ENCODE peak calls at places on chromosome 13, in six cellular contexts. One of them, this sample, is unnamed.

GRCh38 chr13:27117158-27117557 is 54.5 kb downstream of the USP12 start:
- DNase-seq in naive thymus-derived CD8-positive, alpha-beta T cell: no peak
- DNase-seq in iris pigment epithelial cell: peak; percentile 74
- DNase-seq in hypothalamus: no peak
- DNase-seq in KG1: no peak
- DNase-seq in AG20443: no peak
- DNase-seq in this sample: no peak

GRCh38 chr13:38213307-38213706 is 136.3 kb upstream of the UFM1 start:
- DNase-seq in naive thymus-derived CD8-positive, alpha-beta T cell: no peak
- DNase-seq in iris pigment epithelial cell: peak; percentile 35
- DNase-seq in hypothalamus: no peak
- DNase-seq in KG1: no peak
- DNase-seq in AG20443: no peak
- DNase-seq in this sample: no peak

GRCh38 chr13:78131811-78132210 is 213.2 kb upstream of the EDNRB start:
- DNase-seq in naive thymus-derived CD8-positive, alpha-beta T cell: no peak
- DNase-seq in iris pigment epithelial cell: peak; percentile 9
- DNase-seq in hypothalamus: no peak
- DNase-seq in KG1: no peak
- DNase-seq in AG20443: no peak
- DNase-seq in this sample: no peak

GRCh38 chr13:42973581-42973980 is 18.5 kb downstream of the EPSTI1 start:
- DNase-seq in naive thymus-derived CD8-positive, alpha-beta T cell: no peak
- DNase-seq in iris pigment epithelial cell: peak; percentile 69
- DNase-seq in hypothalamus: no peak
- DNase-seq in KG1: no peak
- DNase-seq in AG20443: no peak
- DNase-seq in this sample: no peak

GRCh38 chr13:51913421-51914136 is 51.8 kb downstream of the CCDC70 start:
- DNase-seq in naive thymus-derived CD8-positive, alpha-beta T cell: no peak
- DNase-seq in iris pigment epithelial cell: no peak
- DNase-seq in hypothalamus: no peak
- DNase-seq in KG1: no peak
- DNase-seq in AG20443: no peak
- DNase-seq in this sample: no peak

GRCh38 chr13:112775791-112776279 is 86.0 kb downstream of the ATP11A start:
- DNase-seq in naive thymus-derived CD8-positive, alpha-beta T cell: no peak
- DNase-seq in iris pigment epithelial cell: no peak
- DNase-seq in hypothalamus: no peak
- DNase-seq in KG1: no peak
- DNase-seq in AG20443: no peak
- DNase-seq in this sample: no peak

GRCh38 chr13:93752506-93752905 is 525.9 kb downstream of the GPC6 start:
- DNase-seq in naive thymus-derived CD8-positive, alpha-beta T cell: no peak
- DNase-seq in iris pigment epithelial cell: no peak
- DNase-seq in hypothalamus: no peak
- DNase-seq in KG1: no peak
- DNase-seq in AG20443: no peak
- DNase-seq in this sample: no peak

GRCh38 chr13:109695402-109696190 is 90.8 kb downstream of the IRS2 start:
- DNase-seq in naive thymus-derived CD8-positive, alpha-beta T cell: no peak
- DNase-seq in iris pigment epithelial cell: no peak
- DNase-seq in hypothalamus: no peak
- DNase-seq in KG1: no peak
- DNase-seq in AG20443: no peak
- DNase-seq in this sample: no peak

GRCh38 chr13:97976551-97977375 is 23.3 kb downstream of the IPO5 start:
- DNase-seq in naive thymus-derived CD8-positive, alpha-beta T cell: peak; percentile 91
- DNase-seq in iris pigment epithelial cell: peak; percentile 29
- DNase-seq in hypothalamus: peak; percentile 81
- DNase-seq in KG1: peak; percentile 83
- DNase-seq in AG20443: peak; percentile 68
- DNase-seq in this sample: no peak

GRCh38 chr13:49319555-49320350 is 72.0 kb downstream of the CDADC1 start:
- DNase-seq in naive thymus-derived CD8-positive, alpha-beta T cell: no peak
- DNase-seq in iris pigment epithelial cell: peak; percentile 68
- DNase-seq in hypothalamus: no peak
- DNase-seq in KG1: no peak
- DNase-seq in AG20443: peak; percentile 45
- DNase-seq in this sample: no peak

GRCh38 chr13:36190771-36191170 is 23.6 kb downstream of the SOHLH2 start:
- DNase-seq in naive thymus-derived CD8-positive, alpha-beta T cell: no peak
- DNase-seq in iris pigment epithelial cell: no peak
- DNase-seq in hypothalamus: no peak
- DNase-seq in KG1: no peak
- DNase-seq in AG20443: no peak
- DNase-seq in this sample: no peak

GRCh38 chr13:41833201-41833600 is 127.7 kb downstream of the VWA8 start:
- DNase-seq in naive thymus-derived CD8-positive, alpha-beta T cell: no peak
- DNase-seq in iris pigment epithelial cell: peak; percentile 23
- DNase-seq in hypothalamus: no peak
- DNase-seq in KG1: no peak
- DNase-seq in AG20443: no peak
- DNase-seq in this sample: no peak

This sample was measured in SK-N-MC.